ENCODE peak calls at places on chromosomes 16 and 17, in seven cellular contexts. One of them, this sample, is unnamed.

GRCh38 chr17:56629450-56630187 is 36.1 kb downstream of the NOG start:
- DNase-seq in AG10803: peak
- DNase-seq in astrocyte of the spinal cord: peak
- DNase-seq in astrocyte: no peak
- DNase-seq in fibroblast of lung: peak
- DNase-seq in prostate gland: no peak
- DNase-seq in cardiac fibroblast: peak
- DNase-seq in this sample: peak

GRCh38 chr17:9987779-9988585 is 82.9 kb upstream of the RCVRN start:
- DNase-seq in cardiac fibroblast: peak
- DNase-seq in AG10803: no peak
- DNase-seq in astrocyte: no peak
- DNase-seq in astrocyte of the spinal cord: no peak
- DNase-seq in prostate gland: no peak
- DNase-seq in fibroblast of lung: peak
- DNase-seq in this sample: peak

GRCh38 chr16:58582971-58583765 is 46.5 kb downstream of the CNOT1 start:
- DNase-seq in prostate gland: no peak
- DNase-seq in fibroblast of lung: no peak
- DNase-seq in cardiac fibroblast: peak
- DNase-seq in AG10803: no peak
- DNase-seq in astrocyte: peak
- DNase-seq in astrocyte of the spinal cord: peak
- DNase-seq in this sample: no peak

GRCh38 chr16:17228048-17228707 is 242.6 kb downstream of the XYLT1 start:
- DNase-seq in AG10803: no peak
- DNase-seq in fibroblast of lung: no peak
- DNase-seq in astrocyte: no peak
- DNase-seq in cardiac fibroblast: no peak
- DNase-seq in astrocyte of the spinal cord: no peak
- DNase-seq in prostate gland: no peak
- DNase-seq in this sample: peak

GRCh38 chr17:7717756-7718350 is 309 bp downstream of the DNAH2 start:
- DNase-seq in AG10803: peak
- DNase-seq in astrocyte of the spinal cord: no peak
- DNase-seq in fibroblast of lung: peak
- DNase-seq in astrocyte: no peak
- DNase-seq in prostate gland: no peak
- DNase-seq in cardiac fibroblast: no peak
- DNase-seq in this sample: no peak

GRCh38 chr16:84053237-84053636 is 10.6 kb upstream of the SLC38A8 start:
- DNase-seq in astrocyte of the spinal cord: no peak
- DNase-seq in astrocyte: no peak
- DNase-seq in cardiac fibroblast: no peak
- DNase-seq in prostate gland: no peak
- DNase-seq in AG10803: no peak
- DNase-seq in fibroblast of lung: no peak
- DNase-seq in this sample: no peak

GRCh38 chr17:13647551-13647950 is 45.8 kb upstream of the HS3ST3A1 start:
- DNase-seq in astrocyte: no peak
- DNase-seq in fibroblast of lung: peak
- DNase-seq in AG10803: peak
- DNase-seq in prostate gland: no peak
- DNase-seq in astrocyte of the spinal cord: peak
- DNase-seq in cardiac fibroblast: peak
- DNase-seq in this sample: no peak

GRCh38 chr16:85553436-85554113 is 59.5 kb upstream of the GSE1 start:
- DNase-seq in fibroblast of lung: peak
- DNase-seq in cardiac fibroblast: peak
- DNase-seq in prostate gland: no peak
- DNase-seq in astrocyte of the spinal cord: peak
- DNase-seq in AG10803: peak
- DNase-seq in astrocyte: peak
- DNase-seq in this sample: peak

GRCh38 chr17:7842950-7843535 is 9.0 kb downstream of the KDM6B start:
- DNase-seq in fibroblast of lung: peak
- DNase-seq in astrocyte: peak
- DNase-seq in astrocyte of the spinal cord: no peak
- DNase-seq in AG10803: peak
- DNase-seq in cardiac fibroblast: peak
- DNase-seq in prostate gland: peak
- DNase-seq in this sample: peak

GRCh38 chr16:79599256-79599836 is 1.2 kb downstream of the MAF start:
- DNase-seq in astrocyte of the spinal cord: no peak
- DNase-seq in astrocyte: peak
- DNase-seq in fibroblast of lung: peak
- DNase-seq in AG10803: no peak
- DNase-seq in prostate gland: peak
- DNase-seq in cardiac fibroblast: peak
- DNase-seq in this sample: no peak

GRCh38 chr16:57268804-57269800 is 15.4 kb downstream of the PLLP start:
- DNase-seq in fibroblast of lung: no peak
- DNase-seq in astrocyte: peak
- DNase-seq in prostate gland: no peak
- DNase-seq in astrocyte of the spinal cord: no peak
- DNase-seq in cardiac fibroblast: no peak
- DNase-seq in AG10803: no peak
- DNase-seq in this sample: no peak

GRCh38 chr16:57204675-57205074 is 18.5 kb downstream of the RSPRY1 start:
- DNase-seq in cardiac fibroblast: no peak
- DNase-seq in astrocyte: no peak
- DNase-seq in AG10803: no peak
- DNase-seq in astrocyte of the spinal cord: no peak
- DNase-seq in fibroblast of lung: no peak
- DNase-seq in prostate gland: no peak
- DNase-seq in this sample: no peak

GRCh38 chr16:54080524-54081008 is 206.0 kb downstream of the IRX3 start:
- DNase-seq in prostate gland: peak
- DNase-seq in cardiac fibroblast: peak
- DNase-seq in astrocyte: peak
- DNase-seq in AG10803: peak
- DNase-seq in astrocyte of the spinal cord: peak
- DNase-seq in fibroblast of lung: peak
- DNase-seq in this sample: no peak

GRCh38 chr16:10577305-10578202 is 2.8 kb downstream of the EMP2 start:
- DNase-seq in AG10803: peak
- DNase-seq in astrocyte: no peak
- DNase-seq in cardiac fibroblast: no peak
- DNase-seq in astrocyte of the spinal cord: no peak
- DNase-seq in prostate gland: no peak
- DNase-seq in fibroblast of lung: no peak
- DNase-seq in this sample: no peak

GRCh38 chr17:61251939-61252865 is 147.4 kb upstream of the TBX2 start:
- DNase-seq in fibroblast of lung: peak
- DNase-seq in prostate gland: peak
- DNase-seq in cardiac fibroblast: peak
- DNase-seq in astrocyte of the spinal cord: peak
- DNase-seq in astrocyte: peak
- DNase-seq in AG10803: peak
- DNase-seq in this sample: peak

GRCh38 chr17:67443931-67444597 is 67.0 kb downstream of the PITPNC1 start:
- DNase-seq in AG10803: peak
- DNase-seq in fibroblast of lung: peak
- DNase-seq in prostate gland: peak
- DNase-seq in cardiac fibroblast: peak
- DNase-seq in astrocyte: peak
- DNase-seq in astrocyte of the spinal cord: peak
- DNase-seq in this sample: no peak

GRCh38 chr17:80703109-80703508 is 158.5 kb downstream of the RPTOR start:
- DNase-seq in astrocyte of the spinal cord: no peak
- DNase-seq in prostate gland: no peak
- DNase-seq in astrocyte: no peak
- DNase-seq in AG10803: no peak
- DNase-seq in cardiac fibroblast: no peak
- DNase-seq in fibroblast of lung: no peak
- DNase-seq in this sample: no peak

GRCh38 chr17:42182927-42183734 is 2.1 kb downstream of the HCRT start:
- DNase-seq in fibroblast of lung: peak
- DNase-seq in cardiac fibroblast: peak
- DNase-seq in astrocyte: peak
- DNase-seq in AG10803: peak
- DNase-seq in prostate gland: no peak
- DNase-seq in astrocyte of the spinal cord: peak
- DNase-seq in this sample: no peak

GRCh38 chr16:57000271-57001025 is 11.1 kb downstream of the NLRC5 start:
- DNase-seq in fibroblast of lung: peak
- DNase-seq in astrocyte: peak
- DNase-seq in cardiac fibroblast: peak
- DNase-seq in prostate gland: no peak
- DNase-seq in astrocyte of the spinal cord: peak
- DNase-seq in AG10803: peak
- DNase-seq in this sample: peak

GRCh38 chr17:1170739-1171138 is 9.0 kb downstream of the ABR start:
- DNase-seq in cardiac fibroblast: no peak
- DNase-seq in prostate gland: no peak
- DNase-seq in astrocyte: no peak
- DNase-seq in astrocyte of the spinal cord: no peak
- DNase-seq in AG10803: no peak
- DNase-seq in fibroblast of lung: no peak
- DNase-seq in this sample: no peak
- TF ChIP-seq CTCF in cardiac fibroblast: no peak
- TF ChIP-seq CTCF in prostate gland: no peak
- TF ChIP-seq CTCF in astrocyte: no peak
- TF ChIP-seq CTCF in astrocyte of the spinal cord: peak
- TF ChIP-seq CTCF in AG10803: no peak
- TF ChIP-seq CTCF in fibroblast of lung: peak
- TF ChIP-seq CTCF in this sample: peak

DNA sequence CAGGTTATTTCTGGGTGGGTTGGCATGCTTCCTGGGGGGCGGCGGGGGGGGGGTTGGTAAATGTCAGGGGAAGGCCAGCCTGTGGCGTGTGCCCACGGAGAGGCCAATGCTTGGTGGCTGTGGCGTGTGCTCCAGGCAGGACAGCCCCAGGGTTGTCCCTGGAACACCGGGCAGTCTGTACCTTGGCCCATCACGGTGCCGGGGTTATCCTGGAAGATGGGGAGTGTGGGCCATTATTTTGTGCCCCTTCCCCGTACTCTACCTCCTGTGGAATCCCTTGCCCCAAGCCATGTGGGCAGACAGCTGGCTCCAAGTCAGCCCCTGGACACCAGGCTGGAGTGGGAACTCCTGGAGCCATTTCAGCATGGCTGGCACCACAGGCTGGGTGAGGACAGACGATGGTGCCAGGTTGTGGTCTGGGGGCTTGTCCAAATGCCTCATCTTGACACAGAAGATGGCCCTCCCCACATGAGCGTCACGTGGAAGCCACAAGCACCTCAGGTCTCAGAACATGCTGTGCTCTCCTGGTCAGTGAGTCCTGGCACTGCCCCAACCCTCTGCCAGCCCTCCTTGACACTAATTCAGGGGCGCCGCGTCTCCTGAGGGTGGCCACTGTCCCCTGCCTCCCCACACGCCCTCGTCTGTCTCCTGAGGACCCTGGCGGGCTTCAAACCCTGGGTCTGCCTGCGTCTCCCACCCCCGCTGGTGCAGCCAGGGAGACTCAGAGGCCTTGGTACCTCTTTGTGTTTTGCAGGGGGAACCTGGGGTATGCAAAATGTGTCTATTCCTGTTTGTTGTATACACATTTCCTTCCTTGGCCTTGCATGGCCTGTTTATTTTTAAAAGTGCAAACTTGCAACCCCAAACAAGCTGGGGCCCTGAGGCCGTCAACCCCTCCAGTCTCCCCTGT is 4.3 kb downstream of the SLC16A3 start:
- DNase-seq in astrocyte: no peak
- DNase-seq in fibroblast of lung: no peak
- DNase-seq in cardiac fibroblast: no peak
- DNase-seq in AG10803: no peak
- DNase-seq in astrocyte of the spinal cord: no peak
- DNase-seq in prostate gland: no peak
- DNase-seq in this sample: peak
- H3K4me3 ChIP-seq in astrocyte: no peak
- H3K4me3 ChIP-seq in fibroblast of lung: no peak
- H3K4me3 ChIP-seq in cardiac fibroblast: no peak
- H3K4me3 ChIP-seq in AG10803: no peak
- H3K4me3 ChIP-seq in astrocyte of the spinal cord: no peak
- H3K4me3 ChIP-seq in prostate gland: no peak
- H3K4me3 ChIP-seq in this sample: peak

DNA sequence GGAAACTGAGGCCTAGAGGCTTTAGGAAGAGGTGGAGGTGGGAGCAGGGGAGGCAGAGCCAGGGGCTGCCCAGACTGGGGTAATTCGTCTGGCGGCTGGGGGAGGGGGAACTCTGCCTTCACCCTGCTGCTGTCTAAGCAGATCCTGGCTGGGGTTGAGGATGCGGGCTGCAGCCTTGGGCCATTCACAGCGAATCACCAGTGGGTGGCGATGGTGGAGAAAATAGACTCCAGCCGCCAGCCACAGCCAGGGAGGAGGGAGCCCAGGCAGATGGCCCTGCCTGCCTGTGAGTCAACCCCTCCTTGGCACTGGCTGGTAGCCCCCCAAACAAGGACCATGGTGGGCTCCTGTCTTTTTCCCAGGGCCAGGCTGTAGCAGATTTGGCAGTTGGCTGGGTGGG is 41.7 kb upstream of the CDH5 start:
- DNase-seq in AG10803: peak
- DNase-seq in astrocyte: peak
- DNase-seq in cardiac fibroblast: peak
- DNase-seq in fibroblast of lung: no peak
- DNase-seq in astrocyte of the spinal cord: no peak
- DNase-seq in prostate gland: no peak
- DNase-seq in this sample: no peak
- TF ChIP-seq CTCF in AG10803: no peak
- TF ChIP-seq CTCF in astrocyte: no peak
- TF ChIP-seq CTCF in cardiac fibroblast: no peak
- TF ChIP-seq CTCF in fibroblast of lung: no peak
- TF ChIP-seq CTCF in astrocyte of the spinal cord: peak
- TF ChIP-seq CTCF in prostate gland: no peak
- TF ChIP-seq CTCF in this sample: peak

GRCh38 chr16:70725024-70725911 is 39.4 kb upstream of the MTSS2 start:
- DNase-seq in AG10803: no peak
- DNase-seq in astrocyte of the spinal cord: no peak
- DNase-seq in fibroblast of lung: peak
- DNase-seq in cardiac fibroblast: no peak
- DNase-seq in astrocyte: no peak
- DNase-seq in prostate gland: no peak
- DNase-seq in this sample: no peak
- H3K4me3 ChIP-seq in AG10803: no peak
- H3K4me3 ChIP-seq in astrocyte of the spinal cord: no peak
- H3K4me3 ChIP-seq in fibroblast of lung: no peak
- H3K4me3 ChIP-seq in cardiac fibroblast: no peak
- H3K4me3 ChIP-seq in astrocyte: no peak
- H3K4me3 ChIP-seq in prostate gland: no peak
- H3K4me3 ChIP-seq in this sample: no peak

GRCh38 chr17:32854834-32855389 is 22.0 kb downstream of the MYO1D start:
- DNase-seq in cardiac fibroblast: no peak
- DNase-seq in AG10803: no peak
- DNase-seq in prostate gland: no peak
- DNase-seq in astrocyte: no peak
- DNase-seq in astrocyte of the spinal cord: no peak
- DNase-seq in fibroblast of lung: no peak
- DNase-seq in this sample: no peak
- TF ChIP-seq CTCF in cardiac fibroblast: peak
- TF ChIP-seq CTCF in AG10803: no peak
- TF ChIP-seq CTCF in prostate gland: no peak
- TF ChIP-seq CTCF in astrocyte: no peak
- TF ChIP-seq CTCF in astrocyte of the spinal cord: no peak
- TF ChIP-seq CTCF in fibroblast of lung: no peak
- TF ChIP-seq CTCF in this sample: no peak

GRCh38 chr16:76531236-76531635 is 254.0 kb downstream of the CNTNAP4 start:
- DNase-seq in cardiac fibroblast: no peak
- DNase-seq in fibroblast of lung: no peak
- DNase-seq in astrocyte of the spinal cord: no peak
- DNase-seq in astrocyte: no peak
- DNase-seq in prostate gland: no peak
- DNase-seq in AG10803: no peak
- DNase-seq in this sample: no peak
- H3K4me3 ChIP-seq in cardiac fibroblast: no peak
- H3K4me3 ChIP-seq in fibroblast of lung: no peak
- H3K4me3 ChIP-seq in astrocyte of the spinal cord: no peak
- H3K4me3 ChIP-seq in astrocyte: no peak
- H3K4me3 ChIP-seq in prostate gland: no peak
- H3K4me3 ChIP-seq in AG10803: no peak
- H3K4me3 ChIP-seq in this sample: no peak